ENCODE peak calls at places on chromosomes 7 and 10, in nine cellular contexts. P is astrocyte of the spinal cord, Y is mesendoderm, B is thoracic aorta, T is prostate gland, C is fibroblast of the aortic adventitia, D is breast epithelium, R is endothelial cell of umbilical vein, Z is OCI-LY7. H is an unnamed sample.
A peak's percentile ranks its signal among the peaks of the same experiment; 100 is the strongest.

GRCh38 chr7:112619343-112619742 is 138.6 kb downstream of the LSMEM1 start:
- DNase-seq in P (no peak), Y (no peak), B (no peak), T (no peak), C (no peak), D (no peak), R (no peak), Z (no peak), H (no peak)

GRCh38 chr7:150570712-150571465 is 3.7 kb downstream of the GIMAP4 start:
- DNase-seq in P (no peak), Y (no peak), B (no peak), T (no peak), C (no peak), D (no peak), R (no peak), Z (no peak), H (no peak)

GRCh38 chr10:71605263-71605962 is 114.2 kb downstream of the C10orf105 start:
- DNase-seq in P (peak; percentile 3), Y (no peak), B (no peak), T (no peak), C (no peak), D (no peak), R (no peak), Z (no peak), H (no peak)

GRCh38 chr7:27185013-27185707 is at the start of gene HOXA11:
- DNase-seq in P (no peak), Y (peak; percentile 85), B (no peak), T (peak; percentile 96), C (no peak), D (no peak), R (peak; percentile 94), Z (no peak), H (no peak)

GRCh38 chr10:71970331-71970730 is 6.1 kb downstream of the CHST3 start:
- DNase-seq in P (peak; percentile 37), Y (peak; percentile 85), B (no peak), T (peak; percentile 80), C (no peak), D (peak; percentile 79), R (no peak), Z (no peak), H (no peak)

GRCh38 chr7:90455163-90456030 is 14.0 kb upstream of the PTTG1IP2 start:
- DNase-seq in P (peak; percentile 67), Y (peak; percentile 67), B (no peak), T (peak; percentile 24), C (peak; percentile 70), D (no peak), R (peak; percentile 57), Z (peak; percentile 33), H (no peak)

GRCh38 chr7:65233409-65234034 is 140.1 kb upstream of the ZNF92 start:
- DNase-seq in P (no peak), Y (peak; percentile 93), B (no peak), T (no peak), C (no peak), D (no peak), R (no peak), Z (no peak), H (no peak)

GRCh38 chr7:130037703-130038102 is 13.5 kb downstream of the ZC3HC1 start:
- DNase-seq in P (no peak), Y (no peak), B (no peak), T (no peak), C (peak; percentile 19), D (no peak), R (no peak), Z (peak; percentile 12), H (no peak)

GRCh38 chr10:79270471-79271246 is 76.6 kb upstream of the PPIF start:
- DNase-seq in P (no peak), Y (no peak), B (no peak), T (no peak), C (no peak), D (no peak), R (no peak), Z (no peak), H (no peak)

GRCh38 chr10:19847321-19847720 is 31.1 kb downstream of the PLXDC2 start:
- DNase-seq in P (peak; percentile 68), Y (peak; percentile 49), B (no peak), T (no peak), C (peak; percentile 13), D (no peak), R (no peak), Z (no peak), H (no peak)

GRCh38 chr10:11874568-11875182 is 51.5 kb downstream of the PROSER2 start:
- DNase-seq in P (peak; percentile 7), Y (peak; percentile 95), B (no peak), T (peak; percentile 86), C (peak; percentile 58), D (peak; percentile 83), R (peak; percentile 14), Z (no peak), H (no peak)

GRCh38 chr7:149856-150636 is 42.3 kb upstream of the FAM20C start:
- DNase-seq in P (no peak), Y (peak; percentile 40), B (no peak), T (peak; percentile 22), C (no peak), D (peak; percentile 48), R (no peak), Z (no peak), H (no peak)

GRCh38 chr10:73647211-73647874 is 6.1 kb upstream of the MYOZ1 start:
- DNase-seq in P (peak; percentile 42), Y (peak; percentile 95), B (no peak), T (peak; percentile 40), C (no peak), D (peak; percentile 40), R (peak; percentile 28), Z (no peak), H (no peak)

GRCh38 chr10:73646598-73647041 is 5.3 kb upstream of the MYOZ1 start:
- DNase-seq in P (no peak), Y (peak; percentile 30), B (no peak), T (no peak), C (no peak), D (no peak), R (no peak), Z (no peak), H (no peak)

GRCh38 chr10:73647875-73648228 is 6.6 kb upstream of the MYOZ1 start:
- DNase-seq in P (no peak), Y (no peak), B (no peak), T (no peak), C (no peak), D (no peak), R (no peak), Z (no peak), H (no peak)

GRCh38 chr10:73648975-73649829 is 6.6 kb downstream of the SYNPO2L start:
- DNase-seq in P (no peak), Y (peak; percentile 97), B (no peak), T (no peak), C (no peak), D (no peak), R (no peak), Z (no peak), H (no peak)

GRCh38 chr10:73648252-73648651 is 7.0 kb upstream of the MYOZ1 start:
- DNase-seq in P (no peak), Y (no peak), B (no peak), T (no peak), C (no peak), D (no peak), R (no peak), Z (no peak), H (no peak)
- H3K4me3 ChIP-seq in P (peak overlapping the region; percentile 58), Y (no peak overlapping the region), B (peak overlapping the region; percentile 97), T (peak overlapping the region; percentile 54), C (peak overlapping the region; percentile 55), D (peak overlapping the region; percentile 78), R (peak overlapping the region; percentile 45), Z (no peak overlapping the region), H (peak overlapping the region; percentile 71)

GRCh38 chr10:5034588-5034987 is 30.9 kb upstream of the AKR1C2 start:
- DNase-seq in P (no peak), Y (no peak), B (no peak), T (no peak), C (no peak), D (no peak), R (no peak), Z (no peak), H (no peak)

GRCh38 chr10:5035356-5035755 is 31.7 kb upstream of the AKR1C2 start:
- DNase-seq in P (no peak), Y (no peak), B (no peak), T (no peak), C (no peak), D (no peak), R (no peak), Z (no peak), H (no peak)

GRCh38 chr10:5033061-5033770 is 29.6 kb upstream of the AKR1C2 start:
- DNase-seq in P (peak; percentile 36), Y (no peak), B (no peak), T (no peak), C (peak; percentile 79), D (no peak), R (no peak), Z (no peak), H (no peak)

GRCh38 chr10:5036511-5036910 is 32.9 kb upstream of the AKR1C2 start:
- DNase-seq in P (no peak), Y (no peak), B (no peak), T (no peak), C (no peak), D (no peak), R (no peak), Z (no peak), H (no peak)

GRCh38 chr10:5030989-5031388 is 27.3 kb upstream of the AKR1C2 start:
- DNase-seq in P (no peak), Y (no peak), B (no peak), T (no peak), C (no peak), D (no peak), R (no peak), Z (no peak), H (no peak)
- H3K4me3 ChIP-seq in P (no peak overlapping the region), Y (no peak overlapping the region), B (no peak overlapping the region), T (no peak overlapping the region), C (no peak overlapping the region), D (no peak overlapping the region), R (no peak overlapping the region), Z (no peak overlapping the region), H (no peak overlapping the region)

GRCh38 chr7:22549051-22549450 is 49.1 kb upstream of the STEAP1B start:
- DNase-seq in P (no peak), Y (peak; percentile 90), B (no peak), T (no peak), C (no peak), D (no peak), R (no peak), Z (no peak), H (no peak)
- H3K4me3 ChIP-seq in P (no peak overlapping the region), Y (no peak overlapping the region), B (no peak overlapping the region), T (no peak overlapping the region), C (no peak overlapping the region), D (no peak overlapping the region), R (no peak overlapping the region), Z (no peak overlapping the region), H (no peak overlapping the region)

DNA sequence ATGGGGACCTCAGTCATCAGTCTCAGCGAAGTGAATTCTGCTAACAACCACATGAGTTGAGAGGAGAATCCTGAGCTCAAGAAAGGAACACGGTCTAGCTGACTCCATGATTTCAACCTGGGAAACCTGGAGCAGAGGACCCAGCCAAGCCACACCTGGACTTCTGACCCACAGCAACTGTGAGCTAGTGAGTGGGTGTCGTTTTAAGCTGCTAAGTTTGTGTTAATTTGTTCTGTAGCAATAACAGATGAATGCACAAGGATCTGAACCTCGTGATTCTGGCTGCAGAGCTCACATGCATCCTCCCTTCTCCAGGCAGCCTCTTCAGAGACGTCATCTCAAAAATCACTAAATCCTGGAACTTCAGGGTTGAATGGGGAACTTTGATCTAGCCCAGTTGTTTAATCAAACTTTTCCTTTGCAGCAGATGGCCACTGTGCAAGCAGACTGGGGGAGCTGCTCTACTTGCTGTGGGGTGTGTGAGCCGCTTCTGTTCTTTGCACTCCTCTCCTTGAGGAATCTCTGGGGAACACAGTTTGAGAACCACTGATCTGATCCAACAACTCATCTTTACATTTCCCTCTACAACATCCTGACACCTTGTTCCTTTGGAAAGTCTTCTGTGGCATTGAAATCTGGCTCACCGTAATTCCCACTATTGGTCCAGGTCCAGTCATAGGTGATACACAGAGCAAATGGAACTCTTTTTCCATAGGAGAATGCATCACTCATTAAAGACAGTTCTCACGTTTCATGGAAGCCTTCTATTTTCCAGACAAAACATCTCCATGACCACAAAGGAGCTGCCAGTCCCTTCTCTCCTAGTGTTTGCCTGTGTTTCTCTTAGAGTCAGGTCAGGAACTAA is 90.2 kb downstream of the CHN2 start:
- DNase-seq in P (no peak), Y (no peak), B (no peak), T (no peak), C (no peak), D (no peak), R (no peak), Z (no peak), H (no peak)
- H3K4me3 ChIP-seq in P (no peak overlapping the region), Y (no peak overlapping the region), B (no peak overlapping the region), T (no peak overlapping the region), C (no peak overlapping the region), D (no peak overlapping the region), R (no peak overlapping the region), Z (no peak overlapping the region), H (no peak overlapping the region)

H was measured in esophagus squamous epithelium.